ENCODE peak calls at places on chromosomes 6 and 20, in five cellular contexts. Z, Y, E, W and H are unnamed samples. For H3K36me3 and H3K4me1, the result is how much of the 10 kb centered on the place peaks cover.

GRCh38 chr6:121549741-121550140 is 114.3 kb downstream of the GJA1 start:
- DNase-seq in W (no peak), Y (no peak), Z (no peak), E (peak), H (no peak)

GRCh38 chr6:72175936-72176335 is 289.6 kb downstream of the RIMS1 start:
- DNase-seq in E (peak), Z (no peak), Y (no peak), W (no peak), H (no peak)

GRCh38 chr20:41047975-41048305 is 19.3 kb downstream of the TOP1 start:
- DNase-seq in Y (no peak), Z (no peak), W (no peak), E (no peak), H (no peak)

GRCh38 chr6:136726837-136727557 is 65.3 kb downstream of the MAP3K5 start:
- DNase-seq in Y (no peak), Z (no peak), E (no peak), W (no peak), H (no peak)

GRCh38 chr6:39885691-39886090 is 48.6 kb downstream of the MOCS1 start:
- DNase-seq in E (no peak), W (no peak), Z (no peak), Y (no peak), H (no peak)

GRCh38 chr6:235763-236360 is 56.4 kb upstream of the DUSP22 start:
- DNase-seq in Z (no peak), Y (no peak), E (peak), W (no peak), H (peak)

GRCh38 chr6:110875548-110876169 is 1.1 kb downstream of the AMD1 start:
- DNase-seq in E (no peak), W (peak), Y (peak), Z (peak), H (peak)

GRCh38 chr6:136767583-136768307 is 24.5 kb downstream of the MAP3K5 start:
- DNase-seq in W (no peak), Z (no peak), E (no peak), Y (no peak), H (no peak)

GRCh38 chr6:119669228-119669627 is 319.7 kb upstream of the MAN1A1 start:
- DNase-seq in Y (no peak), Z (no peak), W (no peak), E (no peak), H (no peak)

GRCh38 chr6:39128106-39128505 is 13.1 kb upstream of the SAYSD1 start:
- DNase-seq in Y (no peak), E (no peak), W (no peak), Z (peak), H (no peak)

GRCh38 chr6:113879186-113880096 is 22.3 kb downstream of the MARCKS start:
- DNase-seq in E (peak), Z (peak), W (peak), Y (no peak), H (peak)

GRCh38 chr6:9233226-9233625 is 797.9 kb upstream of the SLC35B3 start:
- DNase-seq in W (no peak), Z (no peak), Y (no peak), E (no peak), H (no peak)

GRCh38 chr20:12978613-12979495 is 29.9 kb upstream of the SPTLC3 start:
- DNase-seq in W (no peak), Y (no peak), E (no peak), Z (no peak), H (no peak)

GRCh38 chr20:43375586-43375985 is 82.1 kb upstream of the SRSF6 start:
- DNase-seq in W (no peak), E (peak), Y (no peak), Z (no peak), H (no peak)

GRCh38 chr6:76694779-76695178 is 622.3 kb upstream of the IMPG1 start:
- DNase-seq in W (no peak), E (no peak), Z (no peak), Y (no peak), H (no peak)

GRCh38 chr6:77972334-77972733 is 319.5 kb downstream of the MEI4 start:
- DNase-seq in Y (no peak), W (no peak), E (no peak), Z (no peak), H (no peak)

GRCh38 chr6:101281266-101281665 is 112.2 kb upstream of the GRIK2 start:
- DNase-seq in W (no peak), Y (no peak), E (no peak), Z (no peak), H (no peak)

GRCh38 chr20:35004051-35004725 is 48.5 kb downstream of the MYH7B start:
- DNase-seq in Y (peak), Z (no peak), E (no peak), W (no peak), H (peak)
- H3K36me3 ChIP-seq in Y (half or more), Z (under half), E (half or more), W (under half), H (under half)

GRCh38 chr20:25039697-25040437 is 18.1 kb downstream of the ACSS1 start:
- DNase-seq in E (peak), Z (peak), Y (peak), W (peak), H (peak)
- H3K4me1 ChIP-seq in E (under half), Z (half or more), Y (half or more), W (under half), H (under half)

GRCh38 chr6:132797975-132798819 is at the start of gene SLC18B1:
- DNase-seq in Y (peak), W (peak), Z (peak), E (peak), H (peak)
- TF ChIP-seq POLR2A in Y (no peak), W (no peak), Z (no peak), E (no peak), H (no peak)

GRCh38 chr20:63284544-63284949 is 8.4 kb upstream of the COL20A1 start:
- DNase-seq in Y (no peak), W (no peak), E (no peak), Z (no peak), H (no peak)

GRCh38 chr20:63283397-63284082 is 9.4 kb upstream of the COL20A1 start:
- DNase-seq in Z (no peak), E (no peak), Y (no peak), W (no peak), H (no peak)

GRCh38 chr20:63284981-63285524 is 7.9 kb upstream of the COL20A1 start:
- DNase-seq in W (no peak), E (no peak), Y (no peak), Z (no peak), H (no peak)

GRCh38 chr20:63282946-63283345 is 10.0 kb upstream of the COL20A1 start:
- DNase-seq in Z (no peak), E (no peak), Y (no peak), W (no peak), H (no peak)

GRCh38 chr20:63284083-63284440 is 8.9 kb upstream of the COL20A1 start:
- DNase-seq in Y (no peak), W (no peak), E (no peak), Z (no peak), H (no peak)
- H3K36me3 ChIP-seq in Y (half or more), W (under half), E (half or more), Z (under half), H (under half)

DNA sequence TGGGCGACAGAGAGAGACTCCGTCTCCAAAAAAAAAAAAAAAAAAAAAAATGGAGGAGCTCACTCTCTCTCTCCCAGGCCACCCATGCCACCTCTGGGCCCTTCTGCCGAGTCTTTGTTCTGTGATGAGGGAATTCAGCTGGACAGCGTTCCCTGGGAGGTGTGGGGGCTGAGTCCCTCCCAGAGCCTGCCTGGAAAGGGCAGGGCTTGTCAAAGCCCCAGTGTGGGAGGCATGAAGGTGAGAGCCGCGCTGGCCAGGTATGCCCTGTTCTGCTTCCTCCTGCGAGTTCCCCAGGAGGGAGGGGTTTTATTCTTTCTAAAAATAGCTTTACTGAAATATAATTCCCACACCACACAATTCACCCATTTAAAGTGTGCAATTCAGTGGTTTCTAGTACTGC is 69.6 kb downstream of the TMEM242 start:
- DNase-seq in Y (peak), Z (no peak), E (no peak), W (no peak), H (no peak)
- H3K4me1 ChIP-seq in Y (under half), Z (under half), E (under half), W (under half), H (under half)

DNA sequence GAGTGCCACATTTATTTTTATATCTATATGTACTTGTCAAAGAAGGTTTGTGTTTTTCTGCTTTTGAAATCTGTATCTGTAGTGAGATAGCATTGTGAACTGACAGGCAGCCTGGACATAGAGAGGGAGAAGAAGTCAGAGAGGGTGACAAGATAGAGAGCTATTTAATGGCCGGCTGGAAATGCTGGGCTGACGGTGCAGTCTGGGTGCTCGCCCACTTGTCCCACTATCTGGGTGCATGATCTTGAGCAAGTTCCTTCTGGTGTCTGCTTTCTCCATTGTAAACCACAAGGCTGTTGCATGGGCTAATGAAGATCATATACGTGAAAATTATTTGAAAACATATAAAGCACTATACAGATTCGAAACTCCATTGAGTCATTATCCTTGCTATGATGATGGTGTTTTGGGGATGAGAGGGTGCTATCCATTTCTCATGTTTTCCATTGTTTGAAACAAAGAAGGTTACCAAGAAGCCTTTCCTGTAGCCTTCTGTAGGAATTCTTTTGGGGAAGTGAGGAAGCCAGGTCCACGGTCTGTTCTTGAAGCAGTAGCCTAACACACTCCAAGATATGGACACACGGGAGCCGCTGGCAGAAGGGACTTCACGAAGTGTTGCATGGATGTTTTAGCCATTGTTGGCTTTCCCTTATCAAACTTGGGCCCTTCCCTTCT is 18.4 kb downstream of the CD83 start:
- DNase-seq in Y (no peak), E (no peak), W (no peak), Z (no peak), H (no peak)
- TF ChIP-seq POLR2A in Y (no peak), E (no peak), W (no peak), Z (no peak), H (no peak)

GRCh38 chr20:31758521-31758920 is 19.4 kb downstream of the TPX2 start:
- DNase-seq in Z (no peak), W (no peak), E (peak), Y (no peak), H (no peak)

GRCh38 chr20:31764641-31765305 is 25.7 kb downstream of the TPX2 start:
- DNase-seq in W (no peak), E (peak), Z (no peak), Y (no peak), H (no peak)

GRCh38 chr20:31757254-31757653 is 18.2 kb downstream of the TPX2 start:
- DNase-seq in Z (no peak), E (no peak), W (no peak), Y (no peak), H (no peak)

GRCh38 chr20:31760457-31761240 is 21.6 kb downstream of the TPX2 start:
- DNase-seq in W (no peak), Y (no peak), Z (no peak), E (peak), H (no peak)

GRCh38 chr20:31758991-31759390 is 19.9 kb downstream of the TPX2 start:
- DNase-seq in Z (no peak), W (no peak), E (no peak), Y (no peak), H (no peak)
- H3K36me3 ChIP-seq in Z (under half), W (under half), E (under half), Y (under half), H (under half)

GRCh38 chr6:124986146-124986545 is 23.9 kb downstream of the RNF217 start:
- DNase-seq in W (no peak), E (no peak), Y (no peak), Z (no peak), H (no peak)
- H3K4me1 ChIP-seq in W (under half), E (under half), Y (under half), Z (under half), H (under half)

DNA sequence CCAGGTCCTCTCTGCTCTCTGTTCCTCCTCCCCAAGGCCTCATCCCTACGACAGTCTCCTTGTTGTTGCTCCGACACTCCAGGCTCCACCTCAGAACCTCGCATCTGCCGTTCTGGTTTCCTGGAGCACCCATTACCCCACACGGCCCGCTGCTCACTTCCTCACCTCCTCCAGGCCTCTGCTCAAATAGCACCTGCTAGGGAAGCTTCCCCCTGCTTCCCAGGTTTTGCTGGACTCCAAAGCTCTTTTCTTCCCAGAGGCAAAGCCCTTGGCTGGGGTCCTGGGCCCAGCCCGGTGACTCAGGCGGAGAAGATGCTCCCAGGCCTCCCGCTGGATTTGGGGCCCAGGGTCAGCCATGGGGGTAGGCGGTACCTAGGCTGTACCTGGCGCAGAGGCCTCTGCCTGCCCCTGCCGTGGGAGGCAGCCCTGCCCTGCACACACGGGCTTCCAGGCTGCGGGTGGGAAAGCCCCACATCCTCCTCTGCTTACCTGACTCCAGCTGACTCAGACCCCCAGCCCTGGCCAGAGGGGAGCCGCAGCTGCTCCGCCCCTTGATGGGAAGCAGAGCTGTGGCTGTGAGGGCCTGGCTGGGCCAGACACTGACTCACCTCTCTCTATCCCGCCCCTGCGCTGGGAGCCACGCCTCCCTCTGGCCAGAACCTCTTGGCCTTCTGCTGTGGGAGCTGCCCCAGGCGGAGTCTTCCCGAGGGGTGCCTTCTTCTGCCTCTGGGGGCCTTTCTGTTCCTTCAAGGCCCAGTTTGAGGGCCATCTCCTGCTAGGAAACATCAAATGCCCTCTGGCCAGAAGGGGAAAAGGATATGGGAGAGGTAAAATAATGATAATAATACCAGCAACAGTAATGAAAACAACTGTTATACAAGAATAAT is 130.5 kb downstream of the CEBPB start:
- DNase-seq in E (peak), Z (peak), W (peak), Y (peak), H (peak)
- TF ChIP-seq POLR2A in E (peak), Z (peak), W (peak), Y (no peak), H (peak)

DNA sequence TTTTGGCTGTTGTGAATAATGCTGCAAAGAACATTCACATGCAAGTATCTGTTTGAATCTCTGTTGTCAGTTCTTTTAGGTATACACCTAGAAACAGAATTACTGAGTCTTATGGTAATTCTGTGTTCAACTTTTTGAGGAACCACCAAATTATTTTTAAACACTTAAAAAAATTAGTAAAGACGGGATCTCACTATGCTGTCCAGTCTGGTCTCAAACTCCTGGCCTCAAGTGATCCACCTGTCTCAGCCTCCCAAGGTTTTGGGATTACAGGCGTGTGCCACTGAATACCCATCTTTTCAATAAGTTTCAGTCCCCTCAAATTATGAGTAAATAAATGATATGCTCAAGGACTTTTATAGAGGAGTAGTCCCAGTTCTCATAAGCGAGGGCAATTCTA is 17.5 kb downstream of the SPATS1 start:
- DNase-seq in Y (no peak), Z (no peak), E (no peak), W (no peak), H (no peak)
- H3K36me3 ChIP-seq in Y (under half), Z (under half), E (under half), W (under half), H (under half)